ENCODE peak calls at places on chromosomes 6 and 20, in eight cellular contexts. M, D, U, Z, X, K, E and O are unnamed samples.

GRCh38 chr6:168717491-168717890 is 276.5 kb downstream of the SMOC2 start:
- DNase-seq in D (no peak), X (no peak), K (no peak), U (no peak), Z (no peak), E (no peak), M (no peak), O (no peak)

GRCh38 chr20:45835230-45836224 is 1.9 kb downstream of the SNX21 start:
- DNase-seq in U (no peak), Z (no peak), K (no peak), M (no peak), D (no peak), X (no peak), E (no peak), O (peak)

GRCh38 chr20:59667981-59668515 is 63.7 kb downstream of the PHACTR3 start:
- DNase-seq in M (no peak), Z (no peak), K (no peak), U (no peak), X (no peak), D (no peak), E (no peak), O (no peak)

GRCh38 chr6:56709650-56710049 is 67.0 kb upstream of the DST start:
- DNase-seq in X (no peak), K (no peak), D (no peak), M (no peak), U (no peak), E (no peak), Z (peak), O (no peak)

GRCh38 chr20:49717693-49718092 is 4.0 kb upstream of the B4GALT5 start:
- DNase-seq in X (no peak), U (no peak), E (no peak), M (no peak), Z (peak), D (no peak), K (no peak), O (no peak)

GRCh38 chr6:130218136-130218535 is 4.6 kb downstream of the SAMD3 start:
- DNase-seq in X (no peak), Z (no peak), K (no peak), D (no peak), E (no peak), U (no peak), M (no peak), O (no peak)

GRCh38 chr6:125611573-125612399 is 137.6 kb upstream of the HEY2 start:
- DNase-seq in E (no peak), M (peak), Z (peak), K (no peak), D (peak), U (peak), X (no peak), O (no peak)

GRCh38 chr20:11454966-11455799 is 462.5 kb upstream of the BTBD3 start:
- DNase-seq in K (no peak), D (no peak), U (no peak), X (no peak), E (no peak), M (no peak), Z (peak), O (no peak)

GRCh38 chr20:37988555-37988954 is 44.7 kb downstream of the TTI1 start:
- DNase-seq in Z (no peak), E (no peak), M (no peak), K (no peak), U (no peak), D (no peak), X (no peak), O (no peak)

GRCh38 chr6:77430506-77430905 is 32.8 kb downstream of the HTR1B start:
- DNase-seq in X (no peak), M (no peak), D (no peak), Z (no peak), K (no peak), U (no peak), E (no peak), O (no peak)